ENCODE peak calls at places on chromosomes 2 and 18, in four cellular contexts. X is H9, Q is bronchial epithelial cell, I is kidney epithelial cell. N is an unnamed sample. For H3K27me3, the result is how much of the 10 kb centered on the place peaks cover.

GRCh38 chr2:113886479-113887383 is 3.2 kb upstream of the ACTR3 start:
- DNase-seq in X (no peak), I (peak), Q (peak), N (peak)

GRCh38 chr18:47418746-47419145 is 167.3 kb upstream of the SKOR2 start:
- DNase-seq in I (no peak), Q (no peak), X (no peak), N (peak)

GRCh38 chr2:119261498-119262225 is 38.0 kb downstream of the STEAP3 start:
- DNase-seq in I (no peak), X (no peak), Q (no peak), N (no peak)

GRCh38 chr2:36780231-36780808 is 83.8 kb downstream of the VIT start:
- DNase-seq in I (no peak), X (no peak), Q (peak), N (peak)

GRCh38 chr2:197674060-197674459 is 1.3 kb downstream of the RFTN2 start:
- DNase-seq in I (no peak), Q (no peak), X (no peak), N (no peak)

GRCh38 chr2:184597571-184597980 is 753 bp upstream of the ZNF804A start:
- DNase-seq in I (no peak), X (peak), Q (no peak), N (no peak)

GRCh38 chr2:29106980-29107388 is 8.2 kb upstream of the CLIP4 start:
- DNase-seq in I (no peak), Q (peak), X (no peak), N (no peak)

GRCh38 chr2:108490506-108491122 is 41.6 kb downstream of the GCC2 start:
- DNase-seq in Q (no peak), X (no peak), I (no peak), N (no peak)

GRCh38 chr18:79384151-79384807 is 11.5 kb upstream of the NFATC1 start:
- DNase-seq in Q (no peak), I (no peak), X (peak), N (no peak)

GRCh38 chr2:189648846-189649529 is 12.3 kb upstream of the ASNSD1 start:
- DNase-seq in I (no peak), Q (no peak), X (no peak), N (no peak)

GRCh38 chr2:137828624-137829023 is 135.6 kb upstream of the HNMT start:
- DNase-seq in X (no peak), Q (no peak), I (no peak), N (no peak)

GRCh38 chr2:241701155-241701404 is 759 bp upstream of the ING5 start:
- DNase-seq in I (no peak), X (peak), Q (peak), N (peak)

GRCh38 chr2:210360412-210360811 is 45.4 kb upstream of the MYL1 start:
- DNase-seq in Q (no peak), I (no peak), X (no peak), N (no peak)

GRCh38 chr18:58785171-58785805 is 79.4 kb upstream of the ZNF532 start:
- DNase-seq in X (peak), I (peak), Q (peak), N (peak)

GRCh38 chr2:23925702-23926288 is 1.1 kb downstream of the ATAD2B start:
- DNase-seq in X (no peak), Q (peak), I (no peak), N (no peak)

GRCh38 chr18:59041819-59042476 is 97.7 kb upstream of the SEC11C start:
- DNase-seq in I (no peak), Q (peak), X (no peak), N (no peak)

GRCh38 chr2:30847329-30847728 is 40.1 kb upstream of the CAPN13 start:
- DNase-seq in Q (peak), X (no peak), I (no peak), N (no peak)

GRCh38 chr2:110858135-110858737 is 125.9 kb downstream of the ACOXL start:
- DNase-seq in X (peak), I (no peak), Q (no peak), N (no peak)

GRCh38 chr2:166239548-166239947 is 111.7 kb upstream of the SCN1A start:
- DNase-seq in X (no peak), Q (peak), I (peak), N (peak)

GRCh38 chr2:210620456-210620855 is 64.1 kb downstream of the CPS1 start:
- DNase-seq in Q (no peak), I (no peak), X (peak), N (no peak)

GRCh38 chr2:63023444-63023843 is 27.2 kb upstream of the OTX1 start:
- DNase-seq in I (no peak), Q (peak), X (peak), N (no peak)

GRCh38 chr18:45517181-45517741 is 98.0 kb upstream of the SLC14A2 start:
- DNase-seq in X (no peak), I (no peak), Q (no peak), N (peak)

DNA sequence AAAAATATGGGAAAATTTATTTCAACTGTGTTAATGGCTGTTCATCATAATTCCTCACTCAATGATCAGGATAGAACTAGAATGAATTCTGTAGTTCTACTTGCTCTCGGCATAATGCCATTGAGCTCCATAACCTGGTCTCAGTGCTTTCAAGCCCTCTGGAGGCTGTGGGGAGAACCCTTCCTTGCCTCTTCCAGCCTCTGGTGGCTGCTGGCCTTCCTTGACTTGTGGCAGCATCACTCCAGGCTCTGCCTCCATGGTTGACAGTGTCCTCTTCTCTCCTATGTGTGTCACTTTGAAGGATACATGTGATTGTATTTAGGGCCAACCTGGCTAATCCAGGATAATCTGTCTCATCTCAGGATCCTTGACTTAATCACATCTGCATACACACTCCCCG is 26.9 kb upstream of the CABYR start:
- DNase-seq in Q (no peak), X (no peak), I (no peak), N (no peak)
- TF ChIP-seq CTCF in Q (no peak), X (peak), I (no peak), N (no peak)

GRCh38 chr2:120442923-120443571 is 97.1 kb downstream of the INHBB start:
- DNase-seq in X (peak), I (no peak), Q (peak), N (no peak)

GRCh38 chr2:120441351-120441700 is 95.4 kb downstream of the INHBB start:
- DNase-seq in Q (no peak), X (no peak), I (no peak), N (no peak)

GRCh38 chr2:120443946-120444345 is 98.0 kb downstream of the INHBB start:
- DNase-seq in I (no peak), Q (no peak), X (no peak), N (no peak)

GRCh38 chr2:120441744-120442471 is 96.0 kb downstream of the INHBB start:
- DNase-seq in Q (peak), X (peak), I (no peak), N (no peak)

GRCh38 chr2:120442541-120442922 is 96.6 kb downstream of the INHBB start:
- DNase-seq in X (no peak), Q (no peak), I (no peak), N (no peak)
- H3K27me3 ChIP-seq in X (under half), Q (under half), I (under half), N (under half)

GRCh38 chr2:9991221-9991620 is 39.7 kb downstream of the GRHL1 start:
- DNase-seq in Q (no peak), X (no peak), I (no peak), N (no peak)

GRCh38 chr2:9994462-9994861 is 43.0 kb downstream of the GRHL1 start:
- DNase-seq in X (no peak), Q (no peak), I (no peak), N (no peak)

GRCh38 chr2:9991829-9992273 is 40.4 kb downstream of the GRHL1 start:
- DNase-seq in I (no peak), Q (no peak), X (no peak), N (no peak)

GRCh38 chr2:9995059-9995458 is 43.6 kb downstream of the GRHL1 start:
- DNase-seq in I (no peak), Q (no peak), X (no peak), N (no peak)

DNA sequence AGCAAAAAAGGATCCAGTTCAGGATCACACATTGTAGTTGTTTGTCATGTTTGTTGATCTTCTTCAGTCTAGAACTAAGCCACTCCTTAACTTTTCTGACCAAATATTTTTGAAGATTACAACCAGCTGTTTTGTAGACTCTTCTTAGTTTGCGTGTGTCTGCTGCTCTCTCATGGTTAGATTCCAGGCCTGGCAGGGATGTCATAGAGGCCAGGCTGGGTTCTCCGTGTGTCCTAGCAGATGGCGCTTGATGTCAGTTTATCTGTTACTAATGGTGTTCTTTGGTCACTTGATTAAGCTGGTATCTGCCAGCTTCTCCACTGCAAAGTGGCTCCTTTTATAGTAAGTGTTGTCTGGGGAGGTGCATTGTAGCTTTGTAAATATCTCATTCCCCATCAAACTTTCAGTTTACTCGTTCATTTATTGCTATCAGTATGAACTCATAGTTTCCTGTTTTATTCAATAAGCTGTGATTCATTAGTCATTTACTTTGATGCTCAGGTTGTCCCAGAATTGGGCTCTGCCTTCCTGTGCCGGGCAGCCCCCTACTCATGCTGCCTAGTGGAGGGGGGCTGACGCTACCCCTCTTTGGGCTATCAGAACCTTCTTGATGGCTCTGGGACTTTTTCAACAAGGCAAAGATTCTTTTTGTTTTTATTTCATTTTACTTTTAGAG is 42.1 kb downstream of the GRHL1 start:
- DNase-seq in I (no peak), Q (no peak), X (no peak), N (peak)
- TF ChIP-seq CTCF in I (no peak), Q (no peak), X (no peak), N (peak)

DNA sequence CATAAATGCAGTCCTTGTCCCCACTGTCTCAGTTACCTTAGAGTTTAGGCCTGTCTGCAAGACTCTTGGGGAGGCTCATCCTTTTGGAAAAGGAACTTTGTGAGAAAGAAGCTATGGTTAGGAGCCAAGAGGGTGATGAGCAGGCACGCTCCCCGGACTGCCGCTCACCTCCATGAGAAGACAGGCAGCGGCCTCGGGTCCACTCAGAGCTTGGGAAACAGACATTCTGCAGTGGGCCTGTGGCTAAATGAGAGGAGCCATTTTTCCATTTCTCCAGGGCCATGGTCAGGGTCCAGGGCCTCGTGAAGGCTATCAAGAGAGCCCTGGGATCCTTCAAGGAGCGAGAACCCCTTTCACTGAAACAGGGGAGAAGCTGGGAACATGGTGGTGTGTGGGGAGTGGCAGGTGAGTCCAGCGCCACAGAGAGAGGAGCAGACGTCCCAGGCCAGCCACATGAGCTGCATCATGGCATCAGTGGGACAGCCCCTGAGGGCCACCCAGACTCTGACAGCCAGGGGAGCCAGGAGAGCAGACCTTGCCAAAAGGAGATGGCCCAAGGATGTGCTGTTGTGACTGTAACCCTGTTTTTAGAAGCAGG is 4.0 kb upstream of the TEX51 start:
- DNase-seq in I (no peak), Q (no peak), X (peak), N (no peak)
- H3K27me3 ChIP-seq in I (under half), Q (under half), X (under half), N (under half)

GRCh38 chr2:123811846-123812245 is 213.2 kb upstream of the CNTNAP5 start:
- DNase-seq in Q (no peak), X (no peak), I (no peak), N (no peak)

DNA sequence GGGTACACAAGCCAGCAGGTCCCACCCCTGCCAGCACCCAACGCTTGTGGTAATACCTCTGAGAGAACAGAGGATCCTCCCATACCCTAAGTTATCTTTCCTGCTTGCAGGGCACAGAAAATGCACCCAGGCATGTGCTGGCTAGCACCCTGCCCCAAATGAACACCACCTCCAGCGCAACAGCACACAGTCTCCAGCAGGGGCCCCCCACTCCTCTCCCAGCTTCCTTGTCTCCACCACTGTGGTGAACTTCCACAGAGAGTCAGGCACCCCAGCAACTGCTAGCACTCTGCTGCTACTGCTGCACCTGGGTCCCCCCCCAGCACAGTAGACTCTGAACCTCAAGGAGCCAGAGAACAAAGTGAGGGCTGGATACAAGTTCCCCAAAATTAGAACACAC is 216.8 kb upstream of the CNTNAP5 start:
- DNase-seq in X (peak), Q (no peak), I (no peak), N (no peak)
- TF ChIP-seq CTCF in X (peak), Q (no peak), I (no peak), N (no peak)

DNA sequence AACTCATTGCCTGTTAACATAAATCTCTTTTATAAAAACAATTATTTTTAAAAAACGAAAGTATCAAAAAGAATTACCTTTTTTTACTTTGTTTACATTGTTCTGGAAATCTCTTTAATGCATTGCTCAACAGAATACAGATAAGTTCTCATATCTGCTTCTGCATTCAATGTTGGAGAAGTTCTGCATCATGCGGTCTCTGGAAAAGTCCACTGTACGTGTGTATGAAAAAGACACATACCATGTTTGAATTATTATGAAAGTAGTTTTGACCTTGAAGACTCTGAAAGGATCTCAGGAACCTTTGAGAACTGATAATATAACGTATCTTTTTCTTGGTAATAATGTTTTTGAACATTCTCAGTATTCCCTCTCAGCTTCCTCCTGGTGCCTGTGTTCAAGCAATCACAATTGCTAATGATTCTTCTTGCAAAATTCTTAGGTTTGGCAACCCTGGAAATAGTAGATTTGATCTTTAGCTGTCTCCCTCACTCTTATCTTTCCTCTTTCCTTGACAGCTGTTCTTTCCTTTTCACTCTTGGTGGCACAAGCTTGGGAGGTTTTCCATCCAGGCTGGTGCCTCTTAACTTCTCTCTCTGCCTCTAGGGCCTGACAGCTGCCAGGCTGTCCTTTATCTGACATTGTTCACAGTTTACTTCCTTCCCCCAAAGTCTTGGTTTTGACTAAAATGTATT is 12.4 kb upstream of the IL1R1 start:
- DNase-seq in I (no peak), Q (no peak), X (no peak), N (no peak)
- H3K27me3 ChIP-seq in I (under half), Q (under half), X (under half), N (under half)

GRCh38 chr2:106638043-106638442 is 150.9 kb downstream of the CD8B2 start:
- DNase-seq in X (no peak), I (no peak), Q (peak), N (no peak)
- TF ChIP-seq CTCF in X (peak), I (peak), Q (no peak), N (peak)

GRCh38 chr2:170715932-170716777 is 1.0 kb downstream of the SP5 start:
- DNase-seq in I (no peak), X (peak), Q (no peak), N (no peak)

GRCh38 chr2:170716851-170717598 is 1.9 kb downstream of the SP5 start:
- DNase-seq in X (peak), I (no peak), Q (no peak), N (no peak)

GRCh38 chr2:170717991-170718589 is 3.0 kb downstream of the SP5 start:
- DNase-seq in I (no peak), X (no peak), Q (no peak), N (no peak)

GRCh38 chr2:170719810-170720209 is 4.7 kb downstream of the SP5 start:
- DNase-seq in Q (no peak), I (no peak), X (no peak), N (no peak)

GRCh38 chr2:170717599-170717963 is 2.4 kb downstream of the SP5 start:
- DNase-seq in X (no peak), Q (no peak), I (no peak), N (no peak)
- H3K27me3 ChIP-seq in X (half or more), Q (under half), I (half or more), N (under half)